ENCODE peak calls at places on chromosomes 12 and 14, in nine cellular contexts. One of them, this sample, is unnamed.

GRCh38 chr12:93773122-93773871 is 96.1 kb downstream of the CRADD start:
- DNase-seq in caudate nucleus: no peak
- DNase-seq in endothelial cell: no peak
- DNase-seq in activated CD4-positive, CD25-positive, alpha-beta regulatory T cell: peak
- DNase-seq in uterus: no peak
- DNase-seq in stimulated activated naive B cell treated with anti-CD40 and anti-IgM and Interleukin-4, amounts not matched to agents 10 μg/mL and 1 μg/mL and 100 μg/mL, for 72 hours: no peak
- DNase-seq in HepG2: no peak
- DNase-seq in neural crest cell: no peak
- DNase-seq in NCI-H187 treated with DMSO at 0.1 percent for 48 hours: no peak
- DNase-seq in this sample: peak

GRCh38 chr14:58876613-58877012 is 238.9 kb downstream of the DACT1 start:
- DNase-seq in caudate nucleus: no peak
- DNase-seq in endothelial cell: no peak
- DNase-seq in activated CD4-positive, CD25-positive, alpha-beta regulatory T cell: no peak
- DNase-seq in uterus: no peak
- DNase-seq in stimulated activated naive B cell treated with anti-CD40 and anti-IgM and Interleukin-4, amounts not matched to agents 10 μg/mL and 1 μg/mL and 100 μg/mL, for 72 hours: no peak
- DNase-seq in HepG2: no peak
- DNase-seq in neural crest cell: no peak
- DNase-seq in NCI-H187 treated with DMSO at 0.1 percent for 48 hours: no peak
- DNase-seq in this sample: peak

GRCh38 chr12:3154006-3154405 is 76.8 kb downstream of the TSPAN9 start:
- DNase-seq in caudate nucleus: no peak
- DNase-seq in endothelial cell: no peak
- DNase-seq in activated CD4-positive, CD25-positive, alpha-beta regulatory T cell: no peak
- DNase-seq in uterus: no peak
- DNase-seq in stimulated activated naive B cell treated with anti-CD40 and anti-IgM and Interleukin-4, amounts not matched to agents 10 μg/mL and 1 μg/mL and 100 μg/mL, for 72 hours: no peak
- DNase-seq in HepG2: no peak
- DNase-seq in neural crest cell: no peak
- DNase-seq in NCI-H187 treated with DMSO at 0.1 percent for 48 hours: no peak
- DNase-seq in this sample: no peak

GRCh38 chr12:77013091-77013490 is 52.3 kb downstream of the E2F7 start:
- DNase-seq in caudate nucleus: no peak
- DNase-seq in endothelial cell: no peak
- DNase-seq in activated CD4-positive, CD25-positive, alpha-beta regulatory T cell: no peak
- DNase-seq in uterus: no peak
- DNase-seq in stimulated activated naive B cell treated with anti-CD40 and anti-IgM and Interleukin-4, amounts not matched to agents 10 μg/mL and 1 μg/mL and 100 μg/mL, for 72 hours: no peak
- DNase-seq in HepG2: no peak
- DNase-seq in neural crest cell: no peak
- DNase-seq in NCI-H187 treated with DMSO at 0.1 percent for 48 hours: no peak
- DNase-seq in this sample: peak

GRCh38 chr12:122886851-122887816 is 8.8 kb downstream of the VPS37B start:
- DNase-seq in caudate nucleus: no peak
- DNase-seq in endothelial cell: no peak
- DNase-seq in activated CD4-positive, CD25-positive, alpha-beta regulatory T cell: no peak
- DNase-seq in uterus: no peak
- DNase-seq in stimulated activated naive B cell treated with anti-CD40 and anti-IgM and Interleukin-4, amounts not matched to agents 10 μg/mL and 1 μg/mL and 100 μg/mL, for 72 hours: peak
- DNase-seq in HepG2: no peak
- DNase-seq in neural crest cell: no peak
- DNase-seq in NCI-H187 treated with DMSO at 0.1 percent for 48 hours: no peak
- DNase-seq in this sample: no peak

GRCh38 chr12:76489737-76490136 is 69.8 kb downstream of the OSBPL8 start:
- DNase-seq in caudate nucleus: no peak
- DNase-seq in endothelial cell: no peak
- DNase-seq in activated CD4-positive, CD25-positive, alpha-beta regulatory T cell: no peak
- DNase-seq in uterus: no peak
- DNase-seq in stimulated activated naive B cell treated with anti-CD40 and anti-IgM and Interleukin-4, amounts not matched to agents 10 μg/mL and 1 μg/mL and 100 μg/mL, for 72 hours: no peak
- DNase-seq in HepG2: no peak
- DNase-seq in neural crest cell: no peak
- DNase-seq in NCI-H187 treated with DMSO at 0.1 percent for 48 hours: no peak
- DNase-seq in this sample: peak

GRCh38 chr14:56150645-56151345 is 32.6 kb downstream of the PELI2 start:
- DNase-seq in caudate nucleus: no peak
- DNase-seq in endothelial cell: no peak
- DNase-seq in activated CD4-positive, CD25-positive, alpha-beta regulatory T cell: no peak
- DNase-seq in uterus: no peak
- DNase-seq in stimulated activated naive B cell treated with anti-CD40 and anti-IgM and Interleukin-4, amounts not matched to agents 10 μg/mL and 1 μg/mL and 100 μg/mL, for 72 hours: no peak
- DNase-seq in HepG2: no peak
- DNase-seq in neural crest cell: no peak
- DNase-seq in NCI-H187 treated with DMSO at 0.1 percent for 48 hours: no peak
- DNase-seq in this sample: no peak

GRCh38 chr12:12474931-12475485 is 87.7 kb downstream of the DUSP16 start:
- DNase-seq in caudate nucleus: no peak
- DNase-seq in endothelial cell: no peak
- DNase-seq in activated CD4-positive, CD25-positive, alpha-beta regulatory T cell: no peak
- DNase-seq in uterus: no peak
- DNase-seq in stimulated activated naive B cell treated with anti-CD40 and anti-IgM and Interleukin-4, amounts not matched to agents 10 μg/mL and 1 μg/mL and 100 μg/mL, for 72 hours: no peak
- DNase-seq in HepG2: no peak
- DNase-seq in neural crest cell: no peak
- DNase-seq in NCI-H187 treated with DMSO at 0.1 percent for 48 hours: no peak
- DNase-seq in this sample: peak

GRCh38 chr12:130041983-130042812 is 120.1 kb upstream of the FZD10 start:
- DNase-seq in caudate nucleus: no peak
- DNase-seq in endothelial cell: no peak
- DNase-seq in activated CD4-positive, CD25-positive, alpha-beta regulatory T cell: no peak
- DNase-seq in uterus: no peak
- DNase-seq in stimulated activated naive B cell treated with anti-CD40 and anti-IgM and Interleukin-4, amounts not matched to agents 10 μg/mL and 1 μg/mL and 100 μg/mL, for 72 hours: no peak
- DNase-seq in HepG2: no peak
- DNase-seq in neural crest cell: peak
- DNase-seq in NCI-H187 treated with DMSO at 0.1 percent for 48 hours: no peak
- DNase-seq in this sample: no peak